ENCODE peak calls at places on chromosomes 4 and X, in nine cellular contexts. M is OCI-LY7, A is neural progenitor cell, K is SK-N-SH, E is GM23248, B is MM.1S, C is HCT116, Q is hepatocyte, O is PC-3. T is an unnamed sample.

GRCh38 chr4:74292111-74292870 is 16.0 kb upstream of the EPGN start:
- DNase-seq in E (no peak), O (peak; percentile 70), K (no peak), B (no peak), C (no peak), M (no peak), A (no peak), Q (no peak), T (no peak)

GRCh38 chrX:106932492-106932923 is 12.3 kb downstream of the CLDN2 start:
- DNase-seq in Q (peak; percentile 59), C (no peak), B (no peak), E (peak; percentile 51), K (no peak), O (peak; percentile 23), M (no peak), A (no peak), T (no peak)

GRCh38 chrX:17674611-17675010 is 62.7 kb upstream of the SCML1 start:
- DNase-seq in K (no peak), C (no peak), M (no peak), E (no peak), Q (no peak), B (no peak), A (no peak), O (no peak), T (no peak)

GRCh38 chr4:93646225-93646930 is 182.2 kb upstream of the ATOH1 start:
- DNase-seq in O (peak; percentile 65), C (no peak), E (no peak), A (no peak), Q (peak; percentile 20), K (no peak), B (no peak), M (no peak), T (no peak)

GRCh38 chr4:15455290-15455689 is 14.4 kb upstream of the CC2D2A start:
- DNase-seq in E (peak; percentile 93), O (no peak), B (no peak), Q (peak; percentile 50), A (no peak), M (no peak), C (no peak), K (no peak), T (no peak)

GRCh38 chrX:23779025-23779424 is 3.9 kb upstream of the SAT1 start:
- DNase-seq in C (no peak), Q (no peak), M (peak; percentile 3), A (no peak), O (peak; percentile 94), B (no peak), K (no peak), E (peak; percentile 84), T (no peak)

GRCh38 chrX:65697173-65697572 is 29.7 kb downstream of the MSN start:
- DNase-seq in M (no peak), K (no peak), B (no peak), Q (no peak), A (no peak), O (no peak), C (no peak), E (peak; percentile 80), T (no peak)

GRCh38 chr4:184342167-184342856 is 124.6 kb upstream of the ENPP6 start:
- DNase-seq in K (no peak), A (no peak), M (no peak), O (no peak), B (no peak), E (no peak), Q (no peak), C (no peak), T (no peak)

GRCh38 chrX:97102938-97103337 is 219.2 kb downstream of the RPA4 start:
- DNase-seq in M (peak; percentile 1), B (no peak), E (no peak), K (no peak), Q (no peak), A (no peak), C (no peak), O (no peak), T (no peak)

GRCh38 chrX:76366972-76367371 is 60.5 kb upstream of the MAGEE1 start:
- DNase-seq in E (no peak), O (no peak), B (no peak), K (no peak), A (no peak), Q (no peak), M (no peak), C (no peak), T (no peak)

GRCh38 chr4:109078724-109079123 is 223.7 kb downstream of the COL25A1 start:
- DNase-seq in B (no peak), Q (no peak), K (no peak), C (no peak), M (no peak), A (no peak), E (peak; percentile 63), O (no peak), T (no peak)

GRCh38 chr4:83238393-83238792 is 46.2 kb downstream of the COQ2 start:
- DNase-seq in O (no peak), A (no peak), K (no peak), C (no peak), B (no peak), M (no peak), E (no peak), Q (no peak), T (no peak)
- H3K4me1 ChIP-seq in O (peaks cover 8% of the 10 kb centered on the region), A (no peaks in the 10 kb centered on the region), K (no peaks in the 10 kb centered on the region), C (peaks cover 22% of the 10 kb centered on the region), B (peaks cover 28% of the 10 kb centered on the region), M (peaks cover 77% of the 10 kb centered on the region), E (no peaks in the 10 kb centered on the region), Q (no peaks in the 10 kb centered on the region), T (no peaks in the 10 kb centered on the region)

DNA sequence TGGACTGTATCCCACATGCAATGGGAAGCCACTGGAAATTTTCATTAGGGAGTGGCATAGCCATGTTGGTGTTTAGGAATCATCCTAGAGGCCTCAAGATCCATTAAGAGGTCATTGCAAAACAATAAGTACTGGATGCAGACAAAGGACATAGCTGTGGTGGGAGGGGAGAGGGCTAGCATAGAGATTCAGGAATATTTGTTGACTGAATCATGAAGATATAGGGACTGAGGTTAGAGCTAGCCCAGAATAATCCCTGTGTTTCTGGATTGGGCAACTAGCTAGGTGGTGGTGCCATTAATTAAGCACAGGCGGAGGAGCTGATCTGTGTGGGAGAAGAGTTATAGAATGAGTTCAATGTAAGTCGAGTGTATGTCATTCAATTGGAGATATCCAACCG is 135.0 kb downstream of the RAB28 start:
- DNase-seq in Q (no peak), B (no peak), C (no peak), E (peak; percentile 56), M (no peak), K (no peak), O (no peak), A (no peak), T (no peak)
- TF ChIP-seq EZH2phosphoT487 in Q (no peak), B (no peak), C (no peak), E (no peak), M (no peak), K (no peak), O (no peak), A (no peak), T (no peak)

GRCh38 chr4:158778065-158778711 is 9.4 kb downstream of the FNIP2 start:
- DNase-seq in M (peak; percentile 32), C (no peak), A (no peak), O (no peak), E (no peak), Q (no peak), B (peak; percentile 83), K (no peak), T (no peak)

GRCh38 chr4:158776106-158776505 is 7.3 kb downstream of the FNIP2 start:
- DNase-seq in K (no peak), C (no peak), B (no peak), E (no peak), A (no peak), Q (no peak), O (no peak), M (no peak), T (peak; percentile 41)

GRCh38 chr4:158777423-158777822 is 8.6 kb downstream of the FNIP2 start:
- DNase-seq in O (no peak), E (no peak), C (no peak), M (no peak), K (no peak), A (no peak), Q (peak; percentile 22), B (no peak), T (no peak)

GRCh38 chr4:158771776-158772175 is 3.0 kb downstream of the FNIP2 start:
- DNase-seq in E (no peak), B (no peak), K (no peak), Q (no peak), O (no peak), M (no peak), C (no peak), A (no peak), T (no peak)

DNA sequence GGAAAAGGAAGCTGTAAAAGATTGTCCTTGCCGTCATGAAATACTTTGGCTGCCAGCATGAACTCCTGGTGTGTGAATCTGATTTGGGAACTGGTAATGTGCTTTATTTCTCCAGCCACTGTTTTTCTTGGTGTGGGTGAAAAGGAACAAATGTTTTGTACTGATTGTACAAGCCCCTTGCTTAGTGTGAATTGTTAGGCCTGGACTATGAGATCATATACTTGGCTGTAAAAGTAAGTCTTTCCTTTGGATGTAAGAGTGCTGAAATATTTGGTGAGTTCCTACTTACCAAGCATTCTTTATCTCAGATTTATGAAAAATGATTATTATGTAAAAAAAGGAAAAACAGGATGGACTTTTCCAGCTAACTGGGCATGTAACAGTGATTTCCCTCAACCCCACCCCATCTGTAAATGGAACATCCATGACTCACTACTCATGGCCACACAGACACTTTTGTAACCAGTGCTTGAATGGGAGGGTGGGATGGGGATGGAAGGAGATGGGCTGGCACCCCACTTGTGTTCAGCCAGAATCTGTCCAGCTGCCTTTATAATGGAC is 6.3 kb downstream of the FNIP2 start:
- DNase-seq in O (peak; percentile 40), K (no peak), B (no peak), A (no peak), C (no peak), E (peak; percentile 73), M (no peak), Q (peak; percentile 36), T (no peak)
- H3K4me1 ChIP-seq in O (peaks cover 28% of the 10 kb centered on the region), K (peaks cover 3% of the 10 kb centered on the region), B (peaks cover 17% of the 10 kb centered on the region), A (peaks cover 13% of the 10 kb centered on the region), C (peaks cover 7% of the 10 kb centered on the region), E (peaks cover 23% of the 10 kb centered on the region), M (peaks cover 13% of the 10 kb centered on the region), Q (peaks cover 41% of the 10 kb centered on the region), T (peaks cover 12% of the 10 kb centered on the region)

DNA sequence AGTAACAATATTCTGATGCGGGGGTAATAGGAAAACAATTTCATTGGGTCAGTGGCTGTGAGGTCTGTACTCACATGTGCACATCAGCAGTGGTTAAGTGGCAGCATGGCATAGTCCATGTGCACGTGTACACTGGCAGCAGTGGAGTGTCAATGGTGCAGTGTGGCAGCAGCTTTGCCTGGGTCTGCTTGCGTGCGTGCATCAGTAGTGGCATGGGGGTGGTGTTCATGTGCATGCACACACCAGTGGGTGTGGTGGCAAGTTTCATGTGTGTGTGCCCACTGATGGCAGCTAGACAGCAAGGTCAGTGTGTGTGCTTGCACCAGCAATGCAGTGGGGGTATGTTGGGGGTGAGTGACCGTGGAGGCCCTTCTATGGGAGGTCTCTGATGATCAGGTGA is 581.6 kb upstream of the KLHL4 start:
- DNase-seq in O (no peak), A (no peak), E (no peak), M (no peak), B (no peak), C (no peak), Q (no peak), K (no peak), T (no peak)
- TF ChIP-seq EZH2phosphoT487 in O (no peak), A (no peak), E (no peak), M (no peak), B (no peak), C (no peak), Q (no peak), K (no peak), T (no peak)